ENCODE peak calls at places on chromosome 4, in ten cellular contexts. One of them, this sample, is unnamed.
A peak's percentile ranks its signal among the peaks of the same experiment; 100 is the strongest.

GRCh38 chr4:111813565-111814140 is 331.6 kb upstream of the FAM241A start:
- DNase-seq in fibroblast of lung: no peak
- DNase-seq in A549: no peak
- DNase-seq in Caco-2: no peak
- DNase-seq in endodermal cell: no peak
- DNase-seq in SK-N-SH: no peak
- DNase-seq in esophagus muscularis mucosa: no peak
- DNase-seq in IMR-90: no peak
- DNase-seq in upper lobe of left lung: no peak
- DNase-seq in psoas muscle: no peak
- DNase-seq in this sample: no peak

GRCh38 chr4:52037730-52038108 is 380 bp downstream of the SGCB start:
- DNase-seq in IMR-90: peak; percentile 33
- DNase-seq in esophagus muscularis mucosa: no peak
- DNase-seq in psoas muscle: peak; percentile 33
- DNase-seq in upper lobe of left lung: no peak
- DNase-seq in A549: peak; percentile 18
- DNase-seq in Caco-2: peak; percentile 15
- DNase-seq in SK-N-SH: peak; percentile 90
- DNase-seq in fibroblast of lung: peak; percentile 47
- DNase-seq in endodermal cell: peak; percentile 83
- DNase-seq in this sample: no peak

GRCh38 chr4:127400736-127401346 is 231.9 kb upstream of the INTU start:
- DNase-seq in upper lobe of left lung: peak; percentile 46
- DNase-seq in psoas muscle: peak; percentile 42
- DNase-seq in esophagus muscularis mucosa: no peak
- DNase-seq in fibroblast of lung: peak; percentile 73
- DNase-seq in endodermal cell: peak; percentile 86
- DNase-seq in SK-N-SH: peak; percentile 28
- DNase-seq in IMR-90: peak; percentile 83
- DNase-seq in A549: peak; percentile 1
- DNase-seq in Caco-2: peak; percentile 72
- DNase-seq in this sample: no peak

GRCh38 chr4:124464836-124465235 is 247.7 kb downstream of the ANKRD50 start:
- DNase-seq in A549: no peak
- DNase-seq in IMR-90: no peak
- DNase-seq in psoas muscle: no peak
- DNase-seq in upper lobe of left lung: no peak
- DNase-seq in SK-N-SH: no peak
- DNase-seq in fibroblast of lung: no peak
- DNase-seq in endodermal cell: no peak
- DNase-seq in Caco-2: no peak
- DNase-seq in esophagus muscularis mucosa: no peak
- DNase-seq in this sample: no peak

GRCh38 chr4:176320340-176320975 is 692 bp downstream of the SPCS3 start:
- DNase-seq in endodermal cell: peak; percentile 87
- DNase-seq in A549: peak; percentile 66
- DNase-seq in Caco-2: peak; percentile 74
- DNase-seq in fibroblast of lung: peak; percentile 87
- DNase-seq in psoas muscle: peak; percentile 89
- DNase-seq in IMR-90: peak; percentile 84
- DNase-seq in esophagus muscularis mucosa: peak; percentile 95
- DNase-seq in upper lobe of left lung: peak; percentile 93
- DNase-seq in SK-N-SH: peak; percentile 86
- DNase-seq in this sample: peak; percentile 87

GRCh38 chr4:10101559-10102192 is 14.9 kb downstream of the WDR1 start:
- DNase-seq in esophagus muscularis mucosa: no peak
- DNase-seq in upper lobe of left lung: no peak
- DNase-seq in fibroblast of lung: no peak
- DNase-seq in A549: no peak
- DNase-seq in Caco-2: no peak
- DNase-seq in psoas muscle: no peak
- DNase-seq in endodermal cell: no peak
- DNase-seq in SK-N-SH: no peak
- DNase-seq in IMR-90: no peak
- DNase-seq in this sample: no peak

GRCh38 chr4:156771171-156771837 is 200.3 kb downstream of the PDGFC start:
- DNase-seq in IMR-90: peak; percentile 69
- DNase-seq in fibroblast of lung: peak; percentile 87
- DNase-seq in Caco-2: no peak
- DNase-seq in psoas muscle: no peak
- DNase-seq in endodermal cell: no peak
- DNase-seq in A549: no peak
- DNase-seq in SK-N-SH: peak; percentile 5
- DNase-seq in esophagus muscularis mucosa: no peak
- DNase-seq in upper lobe of left lung: peak; percentile 55
- DNase-seq in this sample: peak; percentile 8

GRCh38 chr4:107757860-107758476 is 37.9 kb upstream of the PAPSS1 start:
- DNase-seq in IMR-90: peak; percentile 44
- DNase-seq in esophagus muscularis mucosa: no peak
- DNase-seq in upper lobe of left lung: no peak
- DNase-seq in Caco-2: no peak
- DNase-seq in fibroblast of lung: peak; percentile 33
- DNase-seq in endodermal cell: no peak
- DNase-seq in psoas muscle: no peak
- DNase-seq in SK-N-SH: peak; percentile 9
- DNase-seq in A549: peak; percentile 11
- DNase-seq in this sample: no peak

GRCh38 chr4:18138076-18138665 is 116.6 kb upstream of the LCORL start:
- DNase-seq in endodermal cell: no peak
- DNase-seq in Caco-2: no peak
- DNase-seq in SK-N-SH: no peak
- DNase-seq in fibroblast of lung: no peak
- DNase-seq in esophagus muscularis mucosa: no peak
- DNase-seq in upper lobe of left lung: no peak
- DNase-seq in IMR-90: no peak
- DNase-seq in psoas muscle: no peak
- DNase-seq in A549: no peak
- DNase-seq in this sample: no peak

GRCh38 chr4:37970702-37971101 is 10.5 kb downstream of the PTTG2 start:
- DNase-seq in SK-N-SH: peak; percentile 32
- DNase-seq in IMR-90: peak; percentile 33
- DNase-seq in endodermal cell: peak; percentile 70
- DNase-seq in upper lobe of left lung: peak; percentile 85
- DNase-seq in esophagus muscularis mucosa: no peak
- DNase-seq in psoas muscle: peak; percentile 81
- DNase-seq in A549: peak; percentile 26
- DNase-seq in Caco-2: peak; percentile 51
- DNase-seq in fibroblast of lung: peak; percentile 75
- DNase-seq in this sample: peak; percentile 52

GRCh38 chr4:68732653-68733466 is 62.4 kb upstream of the UGT2B15 start:
- DNase-seq in psoas muscle: no peak
- DNase-seq in upper lobe of left lung: no peak
- DNase-seq in endodermal cell: peak; percentile 50
- DNase-seq in A549: peak; percentile 41
- DNase-seq in esophagus muscularis mucosa: no peak
- DNase-seq in Caco-2: peak; percentile 90
- DNase-seq in fibroblast of lung: no peak
- DNase-seq in IMR-90: no peak
- DNase-seq in SK-N-SH: no peak
- DNase-seq in this sample: no peak

GRCh38 chr4:40305329-40306193 is 29.6 kb upstream of the CHRNA9 start:
- DNase-seq in fibroblast of lung: no peak
- DNase-seq in endodermal cell: no peak
- DNase-seq in esophagus muscularis mucosa: no peak
- DNase-seq in Caco-2: no peak
- DNase-seq in A549: no peak
- DNase-seq in IMR-90: no peak
- DNase-seq in psoas muscle: no peak
- DNase-seq in SK-N-SH: no peak
- DNase-seq in upper lobe of left lung: no peak
- DNase-seq in this sample: no peak

DNA sequence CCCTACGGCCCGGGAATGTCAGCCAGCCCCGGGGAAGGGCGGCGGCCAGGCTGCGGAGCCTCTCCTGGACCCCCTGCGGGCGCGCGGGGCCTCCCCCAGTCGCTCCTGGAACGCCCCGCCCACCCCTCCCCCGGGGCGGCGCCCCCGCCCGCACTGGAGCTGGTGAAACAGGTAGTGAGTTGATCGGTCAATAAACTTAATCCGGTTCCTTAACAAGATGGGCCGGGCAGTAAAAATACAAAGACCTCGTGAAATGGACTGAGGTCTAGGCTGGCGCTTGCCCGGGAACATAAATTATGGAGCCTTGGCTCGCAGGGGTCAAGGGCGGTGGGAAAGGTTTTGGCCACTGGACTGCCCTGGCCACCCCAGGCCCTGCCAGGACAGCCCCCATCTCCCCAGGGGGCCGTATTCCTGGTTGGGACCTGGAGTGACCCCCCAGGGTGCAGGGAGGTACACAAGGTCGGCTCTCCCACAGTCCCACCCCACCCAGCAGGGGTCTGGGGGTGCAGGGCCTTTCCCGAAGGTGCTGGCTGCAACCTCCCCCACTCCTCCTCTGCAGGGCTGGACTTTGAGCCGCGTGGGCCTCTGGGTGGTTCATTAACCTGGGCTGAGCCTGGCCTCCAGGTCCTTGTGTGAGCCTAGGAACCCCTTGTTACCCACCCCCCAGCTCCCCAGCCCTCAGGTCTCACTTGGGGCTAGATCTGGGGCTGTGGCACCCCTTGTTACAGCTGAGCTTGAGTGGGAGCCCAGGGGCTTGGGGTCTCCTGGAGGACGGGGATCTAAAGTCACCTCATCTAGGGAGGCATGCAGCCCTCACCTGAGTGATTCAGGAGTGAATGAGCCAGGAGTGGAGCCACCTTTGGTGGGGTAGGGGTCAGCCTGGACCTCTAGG is 2.5 kb downstream of the FGFR3 start:
- DNase-seq in fibroblast of lung: no peak
- DNase-seq in SK-N-SH: no peak
- DNase-seq in esophagus muscularis mucosa: no peak
- DNase-seq in A549: no peak
- DNase-seq in psoas muscle: no peak
- DNase-seq in Caco-2: peak; percentile 83
- DNase-seq in upper lobe of left lung: no peak
- DNase-seq in IMR-90: no peak
- DNase-seq in endodermal cell: peak; percentile 76
- DNase-seq in this sample: no peak
- H3K4me3 ChIP-seq in fibroblast of lung: no peak overlapping the region
- H3K4me3 ChIP-seq in SK-N-SH: no peak overlapping the region
- H3K4me3 ChIP-seq in esophagus muscularis mucosa: peak overlapping the region; percentile 57
- H3K4me3 ChIP-seq in A549: peak overlapping the region; percentile 62
- H3K4me3 ChIP-seq in psoas muscle: peak overlapping the region; percentile 60
- H3K4me3 ChIP-seq in Caco-2: peak overlapping the region; percentile 73
- H3K4me3 ChIP-seq in upper lobe of left lung: peak overlapping the region; percentile 70
- H3K4me3 ChIP-seq in IMR-90: no peak overlapping the region
- H3K4me3 ChIP-seq in endodermal cell: peak overlapping the region; percentile 80
- H3K4me3 ChIP-seq in this sample: peak overlapping the region; percentile 61

GRCh38 chr4:4820264-4820663 is 39.2 kb upstream of the MSX1 start:
- DNase-seq in Caco-2: no peak
- DNase-seq in esophagus muscularis mucosa: no peak
- DNase-seq in endodermal cell: peak; percentile 24
- DNase-seq in psoas muscle: no peak
- DNase-seq in A549: no peak
- DNase-seq in IMR-90: no peak
- DNase-seq in upper lobe of left lung: no peak
- DNase-seq in SK-N-SH: peak; percentile 78
- DNase-seq in fibroblast of lung: no peak
- DNase-seq in this sample: no peak
- TF ChIP-seq CTCF in Caco-2: no peak
- TF ChIP-seq CTCF in esophagus muscularis mucosa: no peak
- TF ChIP-seq CTCF in endodermal cell: no peak
- TF ChIP-seq CTCF in psoas muscle: no peak
- TF ChIP-seq CTCF in A549: no peak
- TF ChIP-seq CTCF in IMR-90: no peak
- TF ChIP-seq CTCF in upper lobe of left lung: no peak
- TF ChIP-seq CTCF in SK-N-SH: no peak
- TF ChIP-seq CTCF in fibroblast of lung: no peak
- TF ChIP-seq CTCF in this sample: no peak

GRCh38 chr4:143513314-143514211 is at the start of gene SMARCA5:
- DNase-seq in A549: peak; percentile 87
- DNase-seq in psoas muscle: peak; percentile 96
- DNase-seq in SK-N-SH: peak; percentile 93
- DNase-seq in esophagus muscularis mucosa: peak; percentile 99
- DNase-seq in Caco-2: peak; percentile 96
- DNase-seq in IMR-90: peak; percentile 98
- DNase-seq in upper lobe of left lung: peak; percentile 98
- DNase-seq in endodermal cell: peak; percentile 99
- DNase-seq in fibroblast of lung: peak; percentile 95
- DNase-seq in this sample: peak; percentile 90

GRCh38 chr4:143514432-143514831 is 930 bp downstream of the SMARCA5 start:
- DNase-seq in psoas muscle: peak; percentile 20
- DNase-seq in IMR-90: peak; percentile 48
- DNase-seq in upper lobe of left lung: peak; percentile 49
- DNase-seq in endodermal cell: peak; percentile 80
- DNase-seq in SK-N-SH: peak; percentile 49
- DNase-seq in esophagus muscularis mucosa: no peak
- DNase-seq in fibroblast of lung: peak; percentile 67
- DNase-seq in A549: peak; percentile 8
- DNase-seq in Caco-2: peak; percentile 33
- DNase-seq in this sample: no peak

GRCh38 chr4:143517764-143518163 is 4.3 kb downstream of the SMARCA5 start:
- DNase-seq in upper lobe of left lung: no peak
- DNase-seq in SK-N-SH: no peak
- DNase-seq in A549: no peak
- DNase-seq in fibroblast of lung: no peak
- DNase-seq in IMR-90: no peak
- DNase-seq in endodermal cell: no peak
- DNase-seq in psoas muscle: no peak
- DNase-seq in Caco-2: no peak
- DNase-seq in esophagus muscularis mucosa: no peak
- DNase-seq in this sample: no peak

GRCh38 chr4:143512978-143513313 is 556 bp upstream of the SMARCA5 start:
- DNase-seq in IMR-90: no peak
- DNase-seq in upper lobe of left lung: no peak
- DNase-seq in A549: peak; percentile 39
- DNase-seq in fibroblast of lung: no peak
- DNase-seq in SK-N-SH: no peak
- DNase-seq in esophagus muscularis mucosa: no peak
- DNase-seq in psoas muscle: no peak
- DNase-seq in endodermal cell: no peak
- DNase-seq in Caco-2: no peak
- DNase-seq in this sample: no peak

DNA sequence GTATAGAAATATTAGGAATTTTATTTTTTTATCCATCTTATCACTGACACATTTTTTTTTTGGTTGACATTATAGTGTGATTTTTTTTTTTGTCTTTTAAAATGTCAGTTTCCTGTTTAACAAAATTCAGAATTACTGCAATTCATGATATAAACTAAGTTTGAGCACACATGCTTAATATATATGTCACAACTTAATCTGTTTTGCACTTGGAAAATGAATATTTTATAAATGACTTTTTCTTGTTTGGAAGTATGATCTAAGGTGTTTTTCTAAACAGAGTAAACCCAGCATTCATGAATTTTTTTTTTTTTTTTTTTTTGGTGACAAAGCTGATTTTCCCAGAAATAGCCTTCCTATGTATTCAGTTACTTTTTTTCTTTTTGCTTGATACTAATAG is 2.4 kb downstream of the SMARCA5 start:
- DNase-seq in endodermal cell: no peak
- DNase-seq in SK-N-SH: no peak
- DNase-seq in upper lobe of left lung: no peak
- DNase-seq in esophagus muscularis mucosa: no peak
- DNase-seq in A549: no peak
- DNase-seq in fibroblast of lung: no peak
- DNase-seq in psoas muscle: no peak
- DNase-seq in IMR-90: no peak
- DNase-seq in Caco-2: no peak
- DNase-seq in this sample: no peak
- H3K4me1 ChIP-seq in endodermal cell: no peaks in the 10 kb centered on the region
- H3K4me1 ChIP-seq in SK-N-SH: no peaks in the 10 kb centered on the region
- H3K4me1 ChIP-seq in upper lobe of left lung: peaks cover 45% of the 10 kb centered on the region
- H3K4me1 ChIP-seq in esophagus muscularis mucosa: peaks cover 67% of the 10 kb centered on the region
- H3K4me1 ChIP-seq in A549: peaks cover 25% of the 10 kb centered on the region
- H3K4me1 ChIP-seq in fibroblast of lung: peaks cover 2% of the 10 kb centered on the region
- H3K4me1 ChIP-seq in psoas muscle: peaks cover 43% of the 10 kb centered on the region
- H3K4me1 ChIP-seq in IMR-90: no peaks in the 10 kb centered on the region
- H3K4me1 ChIP-seq in Caco-2: peaks cover 10% of the 10 kb centered on the region
- H3K4me1 ChIP-seq in this sample: peaks cover 29% of the 10 kb centered on the region

GRCh38 chr4:98749206-98749605 is 90.8 kb upstream of the TSPAN5 start:
- DNase-seq in fibroblast of lung: peak; percentile 5
- DNase-seq in IMR-90: no peak
- DNase-seq in upper lobe of left lung: no peak
- DNase-seq in SK-N-SH: no peak
- DNase-seq in A549: no peak
- DNase-seq in Caco-2: no peak
- DNase-seq in esophagus muscularis mucosa: no peak
- DNase-seq in psoas muscle: no peak
- DNase-seq in endodermal cell: no peak
- DNase-seq in this sample: no peak
- H3K4me3 ChIP-seq in fibroblast of lung: no peak overlapping the region
- H3K4me3 ChIP-seq in IMR-90: no peak overlapping the region
- H3K4me3 ChIP-seq in upper lobe of left lung: no peak overlapping the region
- H3K4me3 ChIP-seq in SK-N-SH: no peak overlapping the region
- H3K4me3 ChIP-seq in A549: no peak overlapping the region
- H3K4me3 ChIP-seq in Caco-2: no peak overlapping the region
- H3K4me3 ChIP-seq in esophagus muscularis mucosa: no peak overlapping the region
- H3K4me3 ChIP-seq in psoas muscle: no peak overlapping the region
- H3K4me3 ChIP-seq in endodermal cell: no peak overlapping the region
- H3K4me3 ChIP-seq in this sample: no peak overlapping the region

This sample was measured in thoracic aorta.